ENCODE peak calls at places on chromosomes 6 and 20, in six cellular contexts. One of them, this sample, is unnamed.

GRCh38 chr6:163284151-163284550 is 130.4 kb upstream of the QKI start:
- DNase-seq in H1: no peak
- DNase-seq in K562: no peak
- DNase-seq in HepG2: no peak
- DNase-seq in SK-N-SH: no peak
- DNase-seq in GM12878: no peak
- DNase-seq in this sample: no peak

GRCh38 chr6:15474196-15474595 is 188.6 kb downstream of the DTNBP1 start:
- DNase-seq in H1: no peak
- DNase-seq in K562: no peak
- DNase-seq in HepG2: no peak
- DNase-seq in SK-N-SH: no peak
- DNase-seq in GM12878: no peak
- DNase-seq in this sample: no peak

GRCh38 chr6:127956260-127956888 is 55.5 kb upstream of the THEMIS start:
- DNase-seq in H1: no peak
- DNase-seq in K562: no peak
- DNase-seq in HepG2: no peak
- DNase-seq in SK-N-SH: no peak
- DNase-seq in GM12878: no peak
- DNase-seq in this sample: no peak

GRCh38 chr6:79570802-79571367 is 33.7 kb upstream of the LCA5 start:
- DNase-seq in H1: no peak
- DNase-seq in K562: peak; percentile 38
- DNase-seq in HepG2: peak; percentile 41
- DNase-seq in SK-N-SH: peak; percentile 54
- DNase-seq in GM12878: no peak
- DNase-seq in this sample: no peak

GRCh38 chr20:33970229-33970628 is 23.5 kb upstream of the RALY start:
- DNase-seq in H1: no peak
- DNase-seq in K562: no peak
- DNase-seq in HepG2: no peak
- DNase-seq in SK-N-SH: no peak
- DNase-seq in GM12878: no peak
- DNase-seq in this sample: no peak

GRCh38 chr6:5054427-5054873 is 30.7 kb upstream of the PPP1R3G start:
- DNase-seq in H1: no peak
- DNase-seq in K562: no peak
- DNase-seq in HepG2: no peak
- DNase-seq in SK-N-SH: no peak
- DNase-seq in GM12878: no peak
- DNase-seq in this sample: no peak

GRCh38 chr20:50837532-50838321 is 42.9 kb downstream of the BCAS4 start:
- DNase-seq in H1: no peak
- DNase-seq in K562: peak; percentile 78
- DNase-seq in HepG2: no peak
- DNase-seq in SK-N-SH: no peak
- DNase-seq in GM12878: no peak
- DNase-seq in this sample: no peak

GRCh38 chr6:47180633-47181032 is 129.1 kb downstream of the TNFRSF21 start:
- DNase-seq in H1: no peak
- DNase-seq in K562: no peak
- DNase-seq in HepG2: peak; percentile 61
- DNase-seq in SK-N-SH: no peak
- DNase-seq in GM12878: no peak
- DNase-seq in this sample: no peak

GRCh38 chr6:100504786-100505737 is 40.3 kb upstream of the SIM1 start:
- DNase-seq in H1: no peak
- DNase-seq in K562: no peak
- DNase-seq in HepG2: no peak
- DNase-seq in SK-N-SH: no peak
- DNase-seq in GM12878: no peak
- DNase-seq in this sample: no peak

GRCh38 chr20:44732327-44732726 is 13.3 kb upstream of the KCNK15 start:
- DNase-seq in H1: no peak
- DNase-seq in K562: no peak
- DNase-seq in HepG2: no peak
- DNase-seq in SK-N-SH: no peak
- DNase-seq in GM12878: no peak
- DNase-seq in this sample: no peak

GRCh38 chr6:169406794-169407193 is 153.1 kb upstream of the THBS2 start:
- DNase-seq in H1: no peak
- DNase-seq in K562: no peak
- DNase-seq in HepG2: no peak
- DNase-seq in SK-N-SH: no peak
- DNase-seq in GM12878: no peak
- DNase-seq in this sample: no peak

GRCh38 chr20:47784599-47785320 is 521 bp downstream of the SULF2 start:
- DNase-seq in H1: peak; percentile 72
- DNase-seq in K562: no peak
- DNase-seq in HepG2: peak; percentile 50
- DNase-seq in SK-N-SH: peak; percentile 67
- DNase-seq in GM12878: no peak
- DNase-seq in this sample: peak; percentile 54

GRCh38 chr6:152271681-152272464 is 365.3 kb downstream of the SYNE1 start:
- DNase-seq in H1: no peak
- DNase-seq in K562: no peak
- DNase-seq in HepG2: no peak
- DNase-seq in SK-N-SH: no peak
- DNase-seq in GM12878: peak; percentile 13
- DNase-seq in this sample: no peak

GRCh38 chr6:21828689-21829088 is 235.1 kb downstream of the SOX4 start:
- DNase-seq in H1: no peak
- DNase-seq in K562: no peak
- DNase-seq in HepG2: no peak
- DNase-seq in SK-N-SH: no peak
- DNase-seq in GM12878: no peak
- DNase-seq in this sample: no peak

GRCh38 chr6:130019796-130020105 is 1.4 kb downstream of the L3MBTL3 start:
- DNase-seq in H1: no peak
- DNase-seq in K562: peak; percentile 48
- DNase-seq in HepG2: no peak
- DNase-seq in SK-N-SH: peak; percentile 50
- DNase-seq in GM12878: no peak
- DNase-seq in this sample: no peak

GRCh38 chr20:13149371-13149770 is 71.7 kb upstream of the ISM1 start:
- DNase-seq in H1: no peak
- DNase-seq in K562: no peak
- DNase-seq in HepG2: no peak
- DNase-seq in SK-N-SH: no peak
- DNase-seq in GM12878: no peak
- DNase-seq in this sample: no peak
- TF ChIP-seq GABPA in H1: no peak
- TF ChIP-seq GABPA in K562: no peak
- TF ChIP-seq GABPA in HepG2: no peak
- TF ChIP-seq GABPA in SK-N-SH: no peak
- TF ChIP-seq GABPA in GM12878: no peak
- TF ChIP-seq GABPA in this sample: no peak

GRCh38 chr6:41642090-41642959 is 4.1 kb downstream of the MDFI start:
- DNase-seq in H1: no peak
- DNase-seq in K562: no peak
- DNase-seq in HepG2: peak; percentile 39
- DNase-seq in SK-N-SH: no peak
- DNase-seq in GM12878: no peak
- DNase-seq in this sample: no peak
- TF ChIP-seq GABPA in H1: no peak
- TF ChIP-seq GABPA in K562: no peak
- TF ChIP-seq GABPA in HepG2: no peak
- TF ChIP-seq GABPA in SK-N-SH: no peak
- TF ChIP-seq GABPA in GM12878: no peak
- TF ChIP-seq GABPA in this sample: no peak

DNA sequence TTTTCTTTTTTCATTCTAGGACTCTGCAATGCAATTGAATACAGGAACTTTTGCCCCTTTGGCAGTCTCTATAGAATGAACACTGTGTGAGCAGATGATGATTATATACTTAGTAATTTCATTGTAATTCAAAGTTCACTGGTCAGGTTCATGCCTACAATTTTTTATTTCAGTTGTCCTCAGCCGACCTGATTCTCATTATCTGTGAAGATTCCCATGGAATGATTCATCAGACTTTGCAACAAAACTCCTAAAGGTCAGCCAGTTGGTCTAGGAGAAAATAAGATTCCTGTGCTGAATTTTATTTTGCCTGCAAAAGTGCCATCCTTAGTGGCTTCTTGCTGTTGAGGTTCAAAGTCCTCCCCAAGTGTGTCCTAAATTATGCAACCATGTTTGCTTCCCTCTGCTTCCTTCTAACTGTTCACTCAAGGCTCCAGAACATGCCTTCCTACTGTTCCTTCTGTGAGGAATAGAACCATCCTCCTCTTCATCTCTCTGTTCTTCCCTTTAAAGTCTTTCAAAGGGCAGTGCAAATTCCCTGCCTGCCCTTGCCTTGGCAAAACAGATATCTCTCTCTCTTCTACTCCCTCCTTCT is 194.2 kb upstream of the CNR1 start:
- DNase-seq in H1: no peak
- DNase-seq in K562: no peak
- DNase-seq in HepG2: peak; percentile 1
- DNase-seq in SK-N-SH: no peak
- DNase-seq in GM12878: no peak
- DNase-seq in this sample: no peak
- TF ChIP-seq GABPA in H1: no peak
- TF ChIP-seq GABPA in K562: no peak
- TF ChIP-seq GABPA in HepG2: no peak
- TF ChIP-seq GABPA in SK-N-SH: no peak
- TF ChIP-seq GABPA in GM12878: no peak
- TF ChIP-seq GABPA in this sample: no peak

DNA sequence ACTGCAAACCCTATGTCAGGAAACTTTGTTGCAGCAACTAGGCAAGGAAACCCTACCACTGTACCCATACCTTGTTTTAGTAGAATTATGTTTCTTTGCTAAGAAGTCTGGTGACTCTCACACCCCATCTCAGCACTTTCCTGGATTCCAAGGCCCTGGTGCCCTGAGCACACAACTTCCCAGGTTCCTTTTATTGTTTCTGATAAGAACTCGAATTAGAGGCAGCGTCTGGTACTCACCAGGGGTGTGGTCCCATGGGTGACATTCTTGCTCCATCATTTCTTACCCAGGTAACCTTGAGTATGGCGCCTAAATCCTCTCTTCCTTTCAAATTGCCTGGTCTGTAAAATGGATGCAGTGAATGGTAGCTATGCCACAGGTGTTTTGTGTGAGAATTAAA is 34.1 kb downstream of the MYB start:
- DNase-seq in H1: no peak
- DNase-seq in K562: no peak
- DNase-seq in HepG2: no peak
- DNase-seq in SK-N-SH: no peak
- DNase-seq in GM12878: no peak
- DNase-seq in this sample: no peak
- TF ChIP-seq GABPA in H1: no peak
- TF ChIP-seq GABPA in K562: no peak
- TF ChIP-seq GABPA in HepG2: no peak
- TF ChIP-seq GABPA in SK-N-SH: no peak
- TF ChIP-seq GABPA in GM12878: no peak
- TF ChIP-seq GABPA in this sample: no peak

GRCh38 chr6:25665455-25665854 is 13.4 kb downstream of the SCGN start:
- DNase-seq in H1: no peak
- DNase-seq in K562: no peak
- DNase-seq in HepG2: no peak
- DNase-seq in SK-N-SH: no peak
- DNase-seq in GM12878: no peak
- DNase-seq in this sample: no peak

GRCh38 chr6:25659633-25660368 is 7.8 kb downstream of the SCGN start:
- DNase-seq in H1: no peak
- DNase-seq in K562: no peak
- DNase-seq in HepG2: no peak
- DNase-seq in SK-N-SH: no peak
- DNase-seq in GM12878: no peak
- DNase-seq in this sample: no peak

GRCh38 chr6:25655746-25656145 is 3.7 kb downstream of the SCGN start:
- DNase-seq in H1: no peak
- DNase-seq in K562: no peak
- DNase-seq in HepG2: no peak
- DNase-seq in SK-N-SH: no peak
- DNase-seq in GM12878: no peak
- DNase-seq in this sample: no peak

GRCh38 chr6:25661129-25661779 is 9.2 kb downstream of the SCGN start:
- DNase-seq in H1: no peak
- DNase-seq in K562: no peak
- DNase-seq in HepG2: peak; percentile 15
- DNase-seq in SK-N-SH: no peak
- DNase-seq in GM12878: no peak
- DNase-seq in this sample: no peak

DNA sequence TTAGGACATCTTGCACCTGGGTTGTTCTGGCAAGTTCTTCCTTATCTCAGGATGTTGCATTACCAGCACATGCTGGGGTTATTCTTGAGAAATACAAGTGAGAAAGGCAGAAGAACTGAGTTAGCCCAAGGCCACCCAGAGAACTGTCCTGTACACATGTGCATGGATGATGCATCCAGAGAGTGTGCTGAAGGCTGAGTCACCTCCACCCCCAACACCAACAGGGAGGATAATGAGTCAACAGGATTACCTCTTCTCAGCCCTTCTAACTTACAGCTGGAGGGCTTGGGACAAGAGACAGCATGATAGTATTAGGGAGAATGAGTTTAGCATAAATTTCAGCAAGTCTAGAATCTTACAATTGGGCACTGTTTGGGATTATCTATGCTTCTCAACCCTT is 8.5 kb downstream of the SCGN start:
- DNase-seq in H1: no peak
- DNase-seq in K562: no peak
- DNase-seq in HepG2: peak; percentile 75
- DNase-seq in SK-N-SH: no peak
- DNase-seq in GM12878: no peak
- DNase-seq in this sample: no peak
- TF ChIP-seq GABPA in H1: no peak
- TF ChIP-seq GABPA in K562: no peak
- TF ChIP-seq GABPA in HepG2: no peak
- TF ChIP-seq GABPA in SK-N-SH: no peak
- TF ChIP-seq GABPA in GM12878: no peak
- TF ChIP-seq GABPA in this sample: no peak